ENCODE peak calls at places on chromosomes 7 and 10, in six cellular contexts. Z, M, F, H, A and U are unnamed samples.

GRCh38 chr7:137848095-137848494 is 1.3 kb upstream of the DGKI start:
- DNase-seq in Z (no peak), M (no peak), F (no peak), H (no peak), A (no peak), U (no peak)

GRCh38 chr7:90119178-90119971 is 34.9 kb upstream of the STEAP1 start:
- DNase-seq in M (peak), F (no peak), Z (peak), H (no peak), A (peak), U (peak)

GRCh38 chr7:94509264-94509878 is at the start of gene CASD1:
- DNase-seq in Z (peak), M (peak), F (peak), H (peak), A (peak), U (no peak)

GRCh38 chr10:99689461-99689860 is 30.2 kb downstream of the ENTPD7 start:
- DNase-seq in H (no peak), F (no peak), M (no peak), Z (peak), A (no peak), U (no peak)

GRCh38 chr7:41696323-41696916 is 6.5 kb downstream of the INHBA start:
- DNase-seq in M (no peak), Z (peak), A (peak), F (no peak), H (peak), U (peak)

GRCh38 chr10:78212134-78212785 is 178.6 kb downstream of the RPS24 start:
- DNase-seq in A (no peak), H (no peak), Z (peak), F (no peak), M (no peak), U (no peak)

GRCh38 chr10:119131512-119132240 is 27.8 kb downstream of the DENND10 start:
- DNase-seq in H (no peak), A (no peak), Z (peak), F (no peak), M (no peak), U (no peak)

GRCh38 chr7:84848219-84848973 is 338.5 kb downstream of the SEMA3D start:
- DNase-seq in Z (no peak), F (no peak), M (no peak), H (no peak), A (no peak), U (no peak)

GRCh38 chr7:28096713-28097112 is 83.9 kb downstream of the JAZF1 start:
- DNase-seq in M (no peak), H (peak), F (no peak), A (peak), Z (peak), U (no peak)

GRCh38 chr10:92010026-92010713 is 86.6 kb downstream of the BTAF1 start:
- DNase-seq in Z (no peak), F (no peak), M (no peak), A (no peak), H (no peak), U (no peak)

GRCh38 chr7:108239501-108240225 is 109.5 kb upstream of the LAMB4 start:
- DNase-seq in F (no peak), H (no peak), M (no peak), Z (no peak), A (no peak), U (no peak)

GRCh38 chr7:142714375-142714774 is 34.9 kb upstream of the PRSS1 start:
- DNase-seq in F (no peak), A (no peak), M (no peak), Z (no peak), H (no peak), U (no peak)

GRCh38 chr10:71830726-71831125 is 20.3 kb downstream of the PSAP start:
- DNase-seq in Z (no peak), F (no peak), A (no peak), M (no peak), H (no peak), U (no peak)

GRCh38 chr7:154913645-154914579 is 89.0 kb downstream of the PAXIP1 start:
- DNase-seq in Z (peak), F (peak), M (peak), H (peak), A (peak), U (peak)

GRCh38 chr7:150631866-150632864 is at the start of gene GIMAP6:
- DNase-seq in F (no peak), Z (no peak), M (no peak), A (no peak), H (no peak), U (peak)

GRCh38 chr7:102728-103127 is 89.6 kb upstream of the FAM20C start:
- DNase-seq in Z (peak), F (no peak), M (no peak), A (no peak), H (no peak), U (no peak)

GRCh38 chr7:158264881-158265742 is 322.5 kb downstream of the PTPRN2 start:
- DNase-seq in F (peak), A (no peak), M (peak), Z (no peak), H (no peak), U (peak)

GRCh38 chr10:104784452-104784851 is 143.4 kb downstream of the SORCS3 start:
- DNase-seq in M (no peak), H (no peak), A (no peak), Z (no peak), F (no peak), U (no peak)

GRCh38 chr10:90742189-90742588 is 115.7 kb downstream of the HTR7 start:
- DNase-seq in F (no peak), H (no peak), Z (peak), M (no peak), A (no peak), U (no peak)

GRCh38 chr10:60441515-60441914 is 51.8 kb upstream of the ANK3 start:
- DNase-seq in H (no peak), M (no peak), A (no peak), F (no peak), Z (peak), U (no peak)

GRCh38 chr10:68735119-68735518 is 14.1 kb downstream of the CCAR1 start:
- DNase-seq in M (no peak), F (no peak), Z (no peak), H (no peak), A (no peak), U (no peak)

GRCh38 chr7:120052884-120053382 is 220.0 kb upstream of the KCND2 start:
- DNase-seq in F (no peak), A (peak), H (peak), M (no peak), Z (peak), U (no peak)

GRCh38 chr7:77464589-77464988 is 48.4 kb upstream of the GSAP start:
- DNase-seq in A (no peak), Z (no peak), M (no peak), F (no peak), H (no peak), U (no peak)

GRCh38 chr10:70331486-70332268 is 47.9 kb upstream of the NPFFR1 start:
- DNase-seq in H (peak), F (no peak), Z (peak), M (peak), A (peak), U (peak)

GRCh38 chr10:29517352-29517923 is 117.3 kb downstream of the SVIL start:
- DNase-seq in A (peak), M (no peak), F (no peak), Z (peak), H (peak), U (no peak)

GRCh38 chr7:73429218-73429617 is 4.4 kb upstream of the FZD9 start:
- DNase-seq in Z (peak), H (no peak), M (no peak), F (no peak), A (no peak), U (peak)

GRCh38 chr10:53256623-53257022 is 484.0 kb upstream of the MBL2 start:
- DNase-seq in H (no peak), A (no peak), Z (no peak), M (no peak), F (no peak), U (no peak)

GRCh38 chr10:116263870-116264269 is 9.1 kb downstream of the GFRA1 start:
- DNase-seq in F (no peak), A (no peak), Z (peak), M (no peak), H (no peak), U (no peak)

GRCh38 chr10:93463723-93464511 is 18.2 kb downstream of the MYOF start:
- DNase-seq in M (no peak), A (no peak), Z (peak), H (no peak), F (no peak), U (no peak)

GRCh38 chr7:151140826-151141225 is 26.7 kb downstream of the GBX1 start:
- DNase-seq in Z (no peak), M (no peak), A (no peak), F (no peak), H (no peak), U (no peak)

GRCh38 chr10:59575269-59575668 is 134.4 kb downstream of the SLC16A9 start:
- DNase-seq in M (no peak), H (no peak), A (no peak), Z (no peak), F (no peak), U (no peak)

GRCh38 chr7:100407285-100408180 is 21.0 kb downstream of the ZCWPW1 start:
- DNase-seq in F (no peak), M (no peak), Z (peak), A (no peak), H (no peak), U (no peak)

GRCh38 chr7:99595111-99595745 is 2.8 kb upstream of the TMEM225B start:
- DNase-seq in M (no peak), F (no peak), H (no peak), Z (no peak), A (no peak), U (no peak)

GRCh38 chr10:31574566-31574965 is 255.6 kb downstream of the ZEB1 start:
- DNase-seq in F (no peak), M (no peak), A (no peak), Z (no peak), H (no peak), U (no peak)

GRCh38 chr7:126790763-126791162 is 462.0 kb downstream of the GRM8 start:
- DNase-seq in F (no peak), Z (no peak), H (no peak), M (no peak), A (no peak), U (no peak)

GRCh38 chr10:34078017-34078416 is 737.1 kb downstream of the PARD3 start:
- DNase-seq in H (no peak), Z (peak), M (no peak), A (no peak), F (no peak), U (no peak)

GRCh38 chr10:42650374-42650773 is 12.0 kb upstream of the ZNF33B start:
- DNase-seq in H (no peak), Z (no peak), A (no peak), M (no peak), F (no peak), U (no peak)

GRCh38 chr7:83957333-83957732 is 237.3 kb downstream of the SEMA3A start:
- DNase-seq in M (no peak), F (no peak), A (no peak), Z (no peak), H (no peak), U (no peak)

GRCh38 chr7:141097430-141097829 is 23.6 kb downstream of the TMEM178B start:
- DNase-seq in Z (peak), A (no peak), H (no peak), M (no peak), F (no peak), U (no peak)